ENCODE peak calls at places on chromosomes 7 and 10, in ten cellular contexts. W, R, Y, U, C, N, D, T, B and G are unnamed samples.

GRCh38 chr10:3104251-3104918 is 37.0 kb downstream of the PFKP start:
- DNase-seq in C (no peak), N (no peak), B (no peak), T (no peak), W (no peak), D (no peak), U (no peak), Y (no peak), R (no peak), G (no peak)

GRCh38 chr7:95718556-95719410 is 53.6 kb upstream of the DYNC1I1 start:
- DNase-seq in T (no peak), W (peak; percentile 9), N (no peak), U (no peak), B (peak; percentile 37), D (no peak), R (no peak), C (no peak), Y (peak; percentile 60), G (peak; percentile 35)

GRCh38 chr10:110790913-110791525 is 80.7 kb upstream of the PDCD4 start:
- DNase-seq in Y (no peak), U (no peak), W (no peak), T (no peak), R (no peak), N (no peak), B (no peak), D (no peak), C (no peak), G (no peak)

GRCh38 chr7:27080844-27081423 is 14.9 kb downstream of the HOXA1 start:
- DNase-seq in B (no peak), Y (peak; percentile 77), N (no peak), R (no peak), W (peak; percentile 37), C (no peak), T (no peak), U (no peak), D (no peak), G (no peak)

GRCh38 chr10:132937861-132938260 is 4.5 kb downstream of the CFAP46 start:
- DNase-seq in C (no peak), N (no peak), B (no peak), R (no peak), Y (no peak), T (no peak), W (no peak), D (no peak), U (no peak), G (no peak)

GRCh38 chr7:106767073-106767472 is 98.0 kb upstream of the PIK3CG start:
- DNase-seq in U (no peak), Y (no peak), C (no peak), R (no peak), B (no peak), W (peak; percentile 34), T (no peak), N (no peak), D (no peak), G (no peak)

GRCh38 chr7:101702362-101702850 is 73.3 kb upstream of the MYL10 start:
- DNase-seq in T (no peak), B (no peak), U (no peak), R (no peak), D (no peak), N (no peak), W (no peak), C (no peak), Y (peak; percentile 64), G (no peak)

GRCh38 chr10:132462463-132463332 is 65.7 kb downstream of the PWWP2B start:
- DNase-seq in Y (no peak), T (no peak), D (no peak), W (no peak), N (no peak), B (no peak), U (no peak), C (no peak), R (no peak), G (no peak)

GRCh38 chr7:70380315-70381027 is 751.5 kb upstream of the GALNT17 start:
- DNase-seq in N (no peak), U (no peak), W (no peak), R (no peak), C (no peak), T (no peak), B (peak; percentile 72), D (no peak), Y (no peak), G (no peak)

GRCh38 chr10:16509996-16510395 is 11.7 kb downstream of the C1QL3 start:
- DNase-seq in U (no peak), R (no peak), Y (no peak), B (peak; percentile 22), W (no peak), N (no peak), T (no peak), C (no peak), D (no peak), G (no peak)

GRCh38 chr7:77444123-77444522 is 28.0 kb upstream of the GSAP start:
- DNase-seq in B (no peak), Y (no peak), N (no peak), D (no peak), U (no peak), W (no peak), R (no peak), T (no peak), C (no peak), G (no peak)

GRCh38 chr10:35579726-35580420 is 25.3 kb upstream of the GJD4 start:
- DNase-seq in D (no peak), B (no peak), U (no peak), Y (no peak), R (no peak), W (no peak), N (no peak), C (no peak), T (no peak), G (no peak)

GRCh38 chr10:96840841-96841518 is 8.9 kb downstream of the LCOR start:
- DNase-seq in R (no peak), C (peak; percentile 62), T (no peak), W (peak; percentile 53), U (no peak), N (no peak), B (no peak), Y (peak; percentile 82), D (no peak), G (no peak)